ENCODE peak calls at places on chromosomes 13 and 19, in four cellular contexts. E is WTC11, M is K562, T is SK-N-SH. X is an unnamed sample.

GRCh38 chr13:24167666-24168391 is 7.3 kb downstream of the SPATA13 start:
- DNase-seq in E (no peak), M (no peak), T (no peak), X (no peak)

GRCh38 chr13:97136418-97136817 is 85.7 kb upstream of the MBNL2 start:
- DNase-seq in E (no peak), M (no peak), T (no peak), X (no peak)

GRCh38 chr19:46349311-46349993 is 2.6 kb downstream of the PPP5C start:
- DNase-seq in E (no peak), M (no peak), T (no peak), X (no peak)

GRCh38 chr13:82245860-82246259 is 1636.4 kb downstream of the SLITRK1 start:
- DNase-seq in E (no peak), M (no peak), T (no peak), X (no peak)

GRCh38 chr13:99028890-99029289 is 51.0 kb upstream of the DOCK9 start:
- DNase-seq in E (peak), M (peak), T (no peak), X (peak)

GRCh38 chr13:27038323-27038722 is 133.3 kb downstream of the USP12 start:
- DNase-seq in E (no peak), M (no peak), T (no peak), X (no peak)

GRCh38 chr13:34161829-34162544 is 344.0 kb downstream of the RFC3 start:
- DNase-seq in E (no peak), M (no peak), T (no peak), X (no peak)

GRCh38 chr13:105814219-105814901 is 721.1 kb downstream of the EFNB2 start:
- DNase-seq in E (no peak), M (no peak), T (no peak), X (no peak)

GRCh38 chr19:16435238-16435911 is 36.4 kb downstream of the EPS15L1 start:
- DNase-seq in E (no peak), M (no peak), T (no peak), X (no peak)

GRCh38 chr13:98738213-98738612 is 14.3 kb downstream of the SLC15A1 start:
- DNase-seq in E (no peak), M (no peak), T (no peak), X (no peak)

GRCh38 chr13:83211301-83211700 is 671.0 kb downstream of the SLITRK1 start:
- DNase-seq in E (no peak), M (no peak), T (no peak), X (no peak)

GRCh38 chr19:45446295-45446694 is 21.5 kb upstream of the FOSB start:
- DNase-seq in E (no peak), M (no peak), T (peak), X (no peak)

GRCh38 chr13:99033814-99034213 is 56.0 kb upstream of the DOCK9 start:
- DNase-seq in E (no peak), M (no peak), T (peak), X (no peak)

GRCh38 chr19:16076958-16077611 is 790 bp downstream of the TPM4 start:
- DNase-seq in E (peak), M (peak), T (peak), X (no peak)

GRCh38 chr13:97074618-97075017 is 80.3 kb upstream of the OXGR1 start:
- DNase-seq in E (no peak), M (no peak), T (no peak), X (no peak)

GRCh38 chr19:1773173-1773572 is 19.9 kb downstream of the ONECUT3 start:
- DNase-seq in E (no peak), M (no peak), T (no peak), X (no peak)

GRCh38 chr19:17615889-17616685 is 60.6 kb downstream of the COLGALT1 start:
- DNase-seq in E (no peak), M (peak), T (no peak), X (no peak)

GRCh38 chr19:4379383-4380253 is 20.7 kb downstream of the SH3GL1 start:
- DNase-seq in E (no peak), M (no peak), T (peak), X (no peak)

GRCh38 chr13:76632388-76633044 is 253.7 kb downstream of the KCTD12 start:
- DNase-seq in E (peak), M (no peak), T (no peak), X (no peak)

GRCh38 chr19:33443638-33444195 is 70.2 kb downstream of the CEBPG start:
- DNase-seq in E (no peak), M (no peak), T (no peak), X (no peak)

GRCh38 chr19:18741566-18742121 is 49.5 kb downstream of the COMP start:
- DNase-seq in E (no peak), M (no peak), T (no peak), X (no peak)

GRCh38 chr19:50501568-50502475 is 9.2 kb downstream of the JOSD2 start:
- DNase-seq in E (no peak), M (no peak), T (no peak), X (no peak)

GRCh38 chr19:45253396-45254027 is 2.4 kb downstream of the MARK4 start:
- DNase-seq in E (no peak), M (no peak), T (no peak), X (no peak)

GRCh38 chr13:72122661-72123060 is 255.7 kb upstream of the DACH1 start:
- DNase-seq in E (no peak), M (no peak), T (no peak), X (no peak)

GRCh38 chr19:18117364-18117691 is 19.8 kb downstream of the MAST3 start:
- DNase-seq in E (no peak), M (no peak), T (no peak), X (no peak)

DNA sequence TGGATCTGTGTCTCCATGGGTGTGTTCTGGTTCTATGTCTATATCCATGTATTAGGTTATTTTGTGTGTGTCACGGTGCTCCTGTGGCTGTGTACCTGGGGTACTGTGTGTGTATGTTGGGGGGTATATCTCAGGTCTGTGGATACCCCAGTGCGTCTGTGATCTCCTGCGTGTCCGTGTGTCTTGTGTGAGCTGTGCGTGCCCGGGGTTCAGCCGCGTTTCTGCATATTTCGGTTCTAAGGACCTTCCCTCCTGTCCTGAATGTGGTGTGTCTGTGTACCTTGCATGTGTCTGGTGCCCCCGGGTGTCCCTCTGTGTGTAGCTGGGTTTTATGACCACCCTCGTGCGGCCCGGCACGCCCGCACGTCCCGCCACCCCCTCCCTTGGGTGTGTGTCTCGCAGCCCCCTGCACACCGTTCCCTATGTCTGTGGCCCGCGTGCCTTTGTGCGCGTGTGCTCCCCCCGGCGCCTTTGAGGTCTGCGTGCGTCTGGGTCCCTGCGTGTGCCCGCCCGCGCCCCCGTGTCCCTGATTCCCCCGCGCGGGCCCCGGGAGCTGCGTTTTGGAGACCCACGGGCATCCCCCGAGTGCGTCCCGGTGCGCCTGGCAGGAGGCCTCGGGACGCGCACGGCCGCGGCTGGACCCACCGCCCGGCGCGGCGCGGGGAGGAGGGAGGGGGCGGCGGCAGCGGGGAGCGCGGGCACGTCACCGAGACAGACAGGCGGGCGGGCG is 12.3 kb upstream of the NANOS3 start:
- DNase-seq in E (no peak), M (no peak), T (peak), X (no peak)
- TF ChIP-seq TEAD4 in E (no peak), M (no peak), T (no peak), X (no peak)

GRCh38 chr19:53332484-53332883 is 1.1 kb upstream of the ZNF845 start:
- DNase-seq in E (peak), M (no peak), T (no peak), X (no peak)

GRCh38 chr19:53333466-53334449 is at the start of gene ZNF845:
- DNase-seq in E (peak), M (peak), T (peak), X (peak)

GRCh38 chr19:53328967-53329366 is 4.6 kb upstream of the ZNF845 start:
- DNase-seq in E (peak), M (peak), T (peak), X (no peak)

DNA sequence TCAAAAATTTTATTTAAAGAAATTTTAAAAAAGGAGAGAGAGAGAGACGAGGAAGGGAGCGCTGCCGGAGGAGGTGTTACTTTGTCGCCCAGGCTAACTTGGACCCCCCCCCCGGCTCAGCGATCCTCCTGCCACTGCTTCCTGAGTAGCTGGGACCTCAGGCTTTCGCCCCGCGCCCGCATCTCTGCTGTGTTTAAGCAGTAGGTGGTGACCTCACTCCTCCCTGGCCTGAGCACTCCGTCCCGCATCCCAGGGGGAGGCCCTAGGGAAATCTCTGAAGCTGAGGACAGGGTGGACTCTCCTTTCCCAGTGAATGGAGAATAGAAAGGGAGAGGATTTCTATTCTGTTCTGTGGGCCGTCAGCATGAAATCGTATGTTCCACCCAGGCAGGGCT is 481 bp upstream of the ZNF845 start:
- DNase-seq in E (peak), M (no peak), T (peak), X (no peak)
- TF ChIP-seq TEAD4 in E (no peak), M (no peak), T (no peak), X (no peak)

GRCh38 chr19:14761607-14762006 is 16.8 kb downstream of the ADGRE2 start:
- DNase-seq in E (no peak), M (no peak), T (no peak), X (no peak)

GRCh38 chr19:14763497-14764145 is 14.7 kb downstream of the ADGRE2 start:
- DNase-seq in E (no peak), M (no peak), T (no peak), X (no peak)

GRCh38 chr19:14762111-14762510 is 16.2 kb downstream of the ADGRE2 start:
- DNase-seq in E (no peak), M (no peak), T (no peak), X (no peak)

GRCh38 chr19:14764401-14764800 is 14.0 kb downstream of the ADGRE2 start:
- DNase-seq in E (no peak), M (no peak), T (no peak), X (no peak)

DNA sequence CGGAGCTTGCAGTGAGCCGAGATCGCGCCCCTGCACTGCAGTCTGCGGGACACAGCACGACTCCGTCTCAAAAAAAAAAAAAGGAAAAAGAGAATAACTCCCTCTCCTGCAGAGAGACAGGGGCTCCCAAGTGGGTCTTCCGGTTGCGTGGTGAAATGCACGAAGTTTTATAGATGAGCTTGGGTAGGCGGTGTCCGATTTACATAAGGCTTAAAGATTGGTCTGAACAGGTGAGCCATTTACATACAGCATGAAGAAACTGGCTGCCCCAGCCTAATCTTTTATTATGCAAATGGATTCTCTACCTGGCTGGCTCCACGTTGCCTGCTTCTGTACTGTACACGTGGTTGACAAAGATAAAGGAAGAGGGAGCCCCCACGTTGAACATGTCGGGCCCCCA is 19.5 kb downstream of the ADGRE2 start:
- DNase-seq in E (peak), M (no peak), T (no peak), X (peak)
- TF ChIP-seq TEAD4 in E (no peak), M (no peak), T (no peak), X (no peak)

GRCh38 chr13:67278230-67278629 is 48.1 kb upstream of the PCDH9 start:
- DNase-seq in E (no peak), M (no peak), T (no peak), X (no peak)
- TF ChIP-seq TEAD4 in E (no peak), M (no peak), T (no peak), X (no peak)

GRCh38 chr13:29165840-29166239 is 345.7 kb downstream of the MTUS2 start:
- DNase-seq in E (no peak), M (no peak), T (no peak), X (no peak)
- TF ChIP-seq TEAD4 in E (no peak), M (no peak), T (no peak), X (no peak)

GRCh38 chr19:14677464-14677863 is 2.8 kb upstream of the ADGRE3 start:
- DNase-seq in E (no peak), M (no peak), T (no peak), X (no peak)

GRCh38 chr19:14673088-14673487 is 1.6 kb downstream of the ADGRE3 start:
- DNase-seq in E (no peak), M (no peak), T (no peak), X (no peak)

GRCh38 chr19:14674764-14675163 is at the start of gene ADGRE3:
- DNase-seq in E (no peak), M (no peak), T (no peak), X (no peak)

GRCh38 chr19:14678199-14678598 is 3.6 kb upstream of the ADGRE3 start:
- DNase-seq in E (no peak), M (no peak), T (no peak), X (no peak)

DNA sequence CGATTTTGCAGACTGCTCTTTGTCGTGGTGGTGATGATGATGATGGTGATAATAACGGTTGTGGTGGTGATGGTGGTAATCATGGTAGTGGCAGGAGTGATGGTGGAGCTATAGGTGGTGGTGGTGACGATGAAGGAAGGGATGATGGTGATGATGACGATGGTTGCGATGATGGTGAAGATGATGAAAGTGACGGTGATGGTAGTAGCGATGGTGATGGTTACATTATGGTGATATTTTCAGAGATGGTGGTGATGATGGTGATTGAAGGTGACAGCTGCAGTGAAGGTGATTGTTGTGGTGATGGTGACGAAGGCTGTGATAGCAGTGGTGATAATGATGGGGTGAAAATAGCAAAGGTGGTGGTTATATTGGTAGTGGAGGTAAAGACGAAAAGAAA is 2.1 kb upstream of the ADGRE3 start:
- DNase-seq in E (no peak), M (no peak), T (no peak), X (no peak)
- TF ChIP-seq TEAD4 in E (no peak), M (no peak), T (no peak), X (no peak)

GRCh38 chr13:38755792-38756191 is 68.9 kb downstream of the FREM2 start:
- DNase-seq in E (no peak), M (no peak), T (no peak), X (no peak)
- TF ChIP-seq TEAD4 in E (no peak), M (no peak), T (no peak), X (no peak)

DNA sequence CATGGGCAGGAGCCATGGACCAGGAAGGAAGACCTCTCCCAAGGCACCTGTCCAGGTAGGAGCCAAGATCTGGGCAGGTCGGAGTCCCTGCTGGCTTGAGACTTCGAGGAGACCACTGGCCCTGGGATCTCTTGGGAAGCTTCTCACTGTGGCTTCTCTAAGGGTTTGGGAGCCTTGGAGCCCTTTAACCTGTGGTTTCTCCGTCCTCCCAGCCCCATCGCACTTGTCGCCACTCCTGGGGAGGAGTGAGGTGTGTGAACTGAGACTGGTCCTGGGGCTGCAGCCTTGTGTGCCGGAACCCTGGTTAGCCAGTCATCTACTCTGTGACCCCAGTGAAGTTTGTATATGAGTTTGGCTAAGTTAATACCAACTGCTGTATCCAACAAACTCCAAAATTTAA is 8.2 kb downstream of the ZNF805 start:
- DNase-seq in E (no peak), M (no peak), T (no peak), X (no peak)
- TF ChIP-seq TEAD4 in E (no peak), M (no peak), T (no peak), X (no peak)

DNA sequence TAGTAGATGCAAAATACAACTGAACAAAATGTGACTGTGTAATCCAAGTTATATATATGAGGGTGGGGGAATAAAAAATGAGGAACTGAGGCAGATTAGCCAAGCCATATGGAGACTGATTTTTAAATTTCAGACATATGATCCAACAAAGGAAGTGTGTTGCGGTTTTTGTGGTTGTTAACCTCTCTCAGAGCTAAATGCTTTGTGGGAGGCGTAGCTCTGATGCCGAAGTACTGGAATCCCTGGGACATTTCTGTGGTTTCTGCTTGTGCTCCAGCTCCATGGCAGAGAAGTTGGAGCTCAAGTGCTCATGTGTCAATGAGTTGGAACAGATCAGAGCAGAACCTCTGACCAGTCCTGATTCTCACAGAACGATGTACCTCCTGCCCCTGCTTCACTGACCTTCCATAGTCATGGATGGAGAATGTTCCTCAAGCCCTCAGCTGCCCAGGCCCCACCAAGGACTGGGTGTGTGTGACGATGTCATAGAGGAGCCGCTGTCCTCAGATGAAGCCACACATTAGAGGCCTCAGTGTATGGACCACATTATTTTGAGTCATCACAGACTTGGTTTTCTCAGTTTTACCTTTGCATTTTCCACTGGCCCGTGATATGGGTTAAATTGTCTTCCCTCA is 107.6 kb downstream of the SOX1 start:
- DNase-seq in E (no peak), M (no peak), T (no peak), X (no peak)
- TF ChIP-seq TEAD4 in E (no peak), M (no peak), T (no peak), X (no peak)

GRCh38 chr13:25380082-25380481 is 8.3 kb downstream of the ATP8A2 start:
- DNase-seq in E (no peak), M (peak), T (no peak), X (no peak)
- TF ChIP-seq TEAD4 in E (no peak), M (no peak), T (no peak), X (no peak)